ENCODE peak calls at places on chromosomes 3 and 15, in seven cellular contexts. J is GM12865; N is NCI-H2081 treated with DMSO at 0.1 percent for 48 hours; Q is stimulated activated CD8-positive, alpha-beta memory T cell treated with anti-CD3 and anti-CD28 coated beads, Interleukin-15, amount 100 ng/mL, for 24 hours; L is uterus; R is stimulated activated naive CD4-positive, alpha-beta T cell treated with Interleukin-2 at 50 U/mL for 16 hours; V is iris pigment epithelial cell. T is an unnamed sample.

GRCh38 chr3:135922903-135923250 is 42.7 kb upstream of the PPP2R3A start:
- DNase-seq in J (no peak), N (no peak), Q (no peak), L (no peak), R (no peak), V (no peak), T (no peak)

GRCh38 chr15:89087830-89088604 is at the start of gene ABHD2:
- DNase-seq in J (peak; percentile 100), N (peak; percentile 98), Q (peak; percentile 96), L (peak; percentile 99), R (peak; percentile 98), V (peak; percentile 100), T (peak; percentile 100)

GRCh38 chr3:127613406-127613805 is 15.2 kb downstream of the MCM2 start:
- DNase-seq in J (no peak), N (no peak), Q (no peak), L (no peak), R (no peak), V (no peak), T (no peak)

GRCh38 chr3:192550356-192550755 is 177.0 kb downstream of the FGF12 start:
- DNase-seq in J (no peak), N (no peak), Q (no peak), L (no peak), R (no peak), V (no peak), T (no peak)

GRCh38 chr3:158106773-158107461 is 697 bp upstream of the SHOX2 start:
- DNase-seq in J (no peak), N (no peak), Q (no peak), L (peak; percentile 15), R (no peak), V (no peak), T (no peak)

GRCh38 chr3:99783009-99783573 is 34.6 kb upstream of the CMSS1 start:
- DNase-seq in J (no peak), N (no peak), Q (no peak), L (no peak), R (no peak), V (peak; percentile 91), T (no peak)

GRCh38 chr3:179726075-179726742 is 73.4 kb downstream of the USP13 start:
- DNase-seq in J (no peak), N (no peak), Q (no peak), L (no peak), R (no peak), V (no peak), T (no peak)

GRCh38 chr15:63610209-63610841 is 13.1 kb downstream of the FBXL22 start:
- DNase-seq in J (peak; percentile 87), N (peak; percentile 75), Q (no peak), L (peak; percentile 73), R (peak; percentile 70), V (peak; percentile 85), T (peak; percentile 58)

GRCh38 chr3:109050591-109051167 is 67.3 kb downstream of the MORC1 start:
- DNase-seq in J (peak; percentile 69), N (no peak), Q (no peak), L (no peak), R (no peak), V (peak; percentile 43), T (no peak)

GRCh38 chr3:37962906-37963486 is 27.6 kb upstream of the VILL start:
- DNase-seq in J (no peak), N (no peak), Q (no peak), L (no peak), R (no peak), V (no peak), T (no peak)

GRCh38 chr3:14175383-14176037 is 2.9 kb downstream of the XPC start:
- DNase-seq in J (peak; percentile 66), N (no peak), Q (no peak), L (no peak), R (peak; percentile 8), V (peak; percentile 40), T (no peak)

GRCh38 chr3:105827959-105828358 is 40.9 kb downstream of the CBLB start:
- DNase-seq in J (no peak), N (no peak), Q (no peak), L (no peak), R (no peak), V (peak; percentile 96), T (no peak)